ENCODE peak calls at places on chromosomes 2 and 18, in nine cellular contexts. H is A549, R is tibial nerve, C is ovary, O is sigmoid colon, G is stomach, D is suprapubic skin, I is HepG2, F is esophagus muscularis mucosa. T is an unnamed sample.

GRCh38 chr18:7877609-7878008 is 310.5 kb downstream of the PTPRM start:
- DNase-seq in H (peak; percentile 24), R (no peak), C (no peak), O (no peak), G (no peak), D (no peak), I (peak; percentile 58), F (no peak), T (no peak)

GRCh38 chr2:162072976-162073775 is 839 bp downstream of the DPP4 start:
- DNase-seq in H (no peak), R (no peak), C (peak; percentile 17), O (peak; percentile 66), G (no peak), D (peak; percentile 77), I (no peak), F (no peak), T (peak; percentile 14)

GRCh38 chr18:48226401-48226800 is 182.8 kb downstream of the ZBTB7C start:
- DNase-seq in H (no peak), R (no peak), C (no peak), O (no peak), G (no peak), D (no peak), I (no peak), F (no peak), T (no peak)

GRCh38 chr18:49863769-49864615 is 50.7 kb upstream of the ACAA2 start:
- DNase-seq in H (no peak), R (no peak), C (no peak), O (no peak), G (no peak), D (no peak), I (no peak), F (no peak), T (no peak)

GRCh38 chr2:143954844-143955243 is 565.1 kb downstream of the ZEB2 start:
- DNase-seq in H (no peak), R (no peak), C (no peak), O (no peak), G (no peak), D (no peak), I (no peak), F (no peak), T (no peak)

GRCh38 chr2:28161466-28161865 is 231.2 kb upstream of the FOSL2 start:
- DNase-seq in H (no peak), R (no peak), C (no peak), O (no peak), G (no peak), D (no peak), I (no peak), F (no peak), T (no peak)

GRCh38 chr2:148658807-148659722 is 14.5 kb downstream of the EPC2 start:
- DNase-seq in H (no peak), R (no peak), C (no peak), O (no peak), G (no peak), D (no peak), I (no peak), F (no peak), T (no peak)

GRCh38 chr2:38602136-38602731 is 494 bp downstream of the HNRNPLL start:
- DNase-seq in H (peak; percentile 35), R (no peak), C (peak; percentile 40), O (peak; percentile 76), G (peak; percentile 43), D (peak; percentile 88), I (no peak), F (no peak), T (peak; percentile 41)

GRCh38 chr2:134861173-134861572 is 22.8 kb downstream of the ACMSD start:
- DNase-seq in H (no peak), R (no peak), C (no peak), O (no peak), G (no peak), D (no peak), I (no peak), F (no peak), T (no peak)

GRCh38 chr18:7452331-7452730 is 114.8 kb upstream of the PTPRM start:
- DNase-seq in H (peak; percentile 50), R (no peak), C (no peak), O (no peak), G (no peak), D (no peak), I (peak; percentile 18), F (no peak), T (no peak)

GRCh38 chr2:96884299-96885156 is 14.6 kb upstream of the SEMA4C start:
- DNase-seq in H (no peak), R (no peak), C (no peak), O (no peak), G (no peak), D (no peak), I (no peak), F (no peak), T (no peak)

GRCh38 chr2:56168163-56168562 is 15.6 kb upstream of the CCDC85A start:
- DNase-seq in H (no peak), R (no peak), C (no peak), O (no peak), G (no peak), D (no peak), I (no peak), F (no peak), T (no peak)

GRCh38 chr2:20677301-20678176 is 10.6 kb downstream of the GDF7 start:
- DNase-seq in H (no peak), R (no peak), C (no peak), O (no peak), G (no peak), D (no peak), I (no peak), F (no peak), T (no peak)

GRCh38 chr18:70418551-70419311 is 129.9 kb downstream of the SOCS6 start:
- DNase-seq in H (no peak), R (no peak), C (no peak), O (no peak), G (no peak), D (no peak), I (no peak), F (no peak), T (no peak)

GRCh38 chr18:46320928-46321855 is 217.0 kb downstream of the HAUS1 start:
- DNase-seq in H (no peak), R (no peak), C (no peak), O (no peak), G (no peak), D (no peak), I (no peak), F (no peak), T (no peak)

GRCh38 chr18:6543330-6543908 is 128.7 kb upstream of the L3MBTL4 start:
- DNase-seq in H (peak; percentile 5), R (no peak), C (no peak), O (no peak), G (no peak), D (no peak), I (peak; percentile 14), F (no peak), T (no peak)

GRCh38 chr2:223837290-223838061 is at the start of gene AP1S3:
- DNase-seq in H (peak; percentile 87), R (no peak), C (peak; percentile 46), O (peak; percentile 73), G (peak; percentile 84), D (peak; percentile 84), I (peak; percentile 69), F (no peak), T (peak; percentile 88)
- TF ChIP-seq POLR2A in H (peak; percentile 72), R (no peak), C (no peak), O (no peak), G (no peak), D (no peak), I (peak; percentile 64), F (no peak), T (peak; percentile 41)

GRCh38 chr2:216838146-216838545 is 21.7 kb downstream of the TNP1 start:
- DNase-seq in H (no peak), R (no peak), C (no peak), O (no peak), G (no peak), D (no peak), I (no peak), F (no peak), T (no peak)
- TF ChIP-seq EP300 in H (no peak), R (no peak), C (no peak), O (no peak), G (no peak), D (no peak), I (no peak), F (no peak), T (no peak)

DNA sequence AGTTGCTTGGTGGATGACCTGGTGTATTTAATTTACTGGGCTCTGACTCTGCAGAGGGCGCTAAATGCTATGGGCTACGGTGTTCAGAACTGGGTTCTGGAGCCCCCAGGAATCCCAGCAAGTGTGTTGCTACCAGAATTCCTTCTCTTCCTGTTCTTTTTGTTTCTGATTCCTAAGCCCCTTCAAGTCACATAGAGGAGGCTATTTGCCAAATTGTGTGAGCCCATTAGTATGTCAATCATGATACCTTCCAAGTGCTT is 358.2 kb upstream of the SPRED2 start:
- DNase-seq in H (no peak), R (no peak), C (no peak), O (no peak), G (no peak), D (no peak), I (no peak), F (no peak), T (no peak)
- TF ChIP-seq CTCF in H (no peak), R (no peak), C (no peak), O (no peak), G (no peak), D (no peak), I (no peak), F (no peak), T (no peak)

DNA sequence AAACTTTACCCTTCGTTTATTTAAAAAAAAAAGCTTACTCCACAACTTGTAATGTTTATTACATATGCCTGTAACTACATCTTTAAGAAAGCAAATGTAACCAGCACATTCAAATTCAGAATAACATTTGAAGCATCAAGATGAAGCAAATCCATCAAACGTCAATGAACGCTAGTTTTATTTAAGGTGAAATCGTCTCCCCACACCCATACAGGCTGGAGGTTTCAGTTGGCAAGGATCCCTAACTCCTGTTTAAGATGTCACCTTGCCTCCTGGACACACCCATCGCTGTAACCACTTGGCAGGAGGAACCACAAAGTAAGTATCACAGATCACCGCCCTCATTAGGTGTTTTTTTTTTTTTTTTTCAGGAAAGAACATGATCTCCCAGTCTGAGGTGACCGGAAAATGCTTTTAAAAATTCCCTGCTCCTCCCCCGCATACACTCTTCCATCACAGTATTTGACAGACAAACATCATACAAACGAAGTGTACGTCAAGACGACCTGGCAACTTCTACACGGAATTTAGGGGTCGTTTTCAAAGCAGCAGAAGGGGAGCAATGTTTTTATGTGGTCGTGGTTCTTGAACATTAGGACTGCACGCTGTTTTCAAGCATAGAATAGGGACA is 19.7 kb upstream of the STPG4 start:
- DNase-seq in H (peak; percentile 82), R (no peak), C (no peak), O (peak; percentile 80), G (peak; percentile 64), D (no peak), I (peak; percentile 49), F (no peak), T (peak; percentile 82)
- TF ChIP-seq POLR2A in H (no peak), R (no peak), C (no peak), O (no peak), G (no peak), D (no peak), I (peak; percentile 74), F (no peak), T (peak; percentile 43)